ENCODE peak calls at places on chromosome 20, in eight cellular contexts. S is brain microvascular endothelial cell, T is PC-9, C is GM23338, G is esophagus muscularis mucosa, U is thoracic aorta, Y is heart left ventricle, J is body of pancreas. O is an unnamed sample.
A peak's percentile ranks its signal among the peaks of the same experiment; 100 is the strongest.

GRCh38 chr20:408843-409696 is 971 bp downstream of the RBCK1 start:
- DNase-seq in S (no peak), T (no peak), C (no peak), G (no peak), U (no peak), Y (peak; percentile 23), J (no peak), O (no peak)

GRCh38 chr20:23386304-23387117 is 24.5 kb downstream of the GZF1 start:
- DNase-seq in S (no peak), T (no peak), C (no peak), G (no peak), U (no peak), Y (no peak), J (no peak), O (no peak)

GRCh38 chr20:33162313-33162712 is 5.6 kb upstream of the BPIFA2 start:
- DNase-seq in S (no peak), T (peak; percentile 28), C (no peak), G (no peak), U (no peak), Y (no peak), J (no peak), O (no peak)

GRCh38 chr20:63235399-63235983 is at the start of gene BIRC7:
- DNase-seq in S (no peak), T (no peak), C (no peak), G (no peak), U (no peak), Y (no peak), J (no peak), O (no peak)

GRCh38 chr20:62350629-62351422 is 16.3 kb downstream of the LAMA5 start:
- DNase-seq in S (no peak), T (no peak), C (no peak), G (no peak), U (no peak), Y (peak; percentile 20), J (no peak), O (no peak)

GRCh38 chr20:43969501-43969900 is 54.8 kb downstream of the TOX2 start:
- DNase-seq in S (no peak), T (no peak), C (no peak), G (no peak), U (no peak), Y (no peak), J (no peak), O (no peak)

GRCh38 chr20:60262967-60263603 is 304.9 kb downstream of the CDH26 start:
- DNase-seq in S (no peak), T (no peak), C (peak; percentile 58), G (no peak), U (no peak), Y (no peak), J (peak; percentile 30), O (no peak)

GRCh38 chr20:33770005-33770404 is 38.2 kb downstream of the ZNF341 start:
- DNase-seq in S (no peak), T (no peak), C (no peak), G (no peak), U (no peak), Y (peak; percentile 52), J (no peak), O (no peak)

GRCh38 chr20:51995551-51995951 is 193.2 kb upstream of the SALL4 start:
- DNase-seq in S (no peak), T (no peak), C (no peak), G (no peak), U (no peak), Y (peak; percentile 31), J (no peak), O (no peak)

GRCh38 chr20:23311932-23312331 is 38.7 kb upstream of the NXT1 start:
- DNase-seq in S (peak; percentile 16), T (no peak), C (no peak), G (no peak), U (no peak), Y (no peak), J (no peak), O (no peak)

GRCh38 chr20:19729672-19730071 is 28.4 kb upstream of the RIN2 start:
- DNase-seq in S (no peak), T (no peak), C (no peak), G (no peak), U (no peak), Y (no peak), J (no peak), O (no peak)

GRCh38 chr20:61939691-61940360 is 125.9 kb downstream of the TAF4 start:
- DNase-seq in S (no peak), T (no peak), C (no peak), G (no peak), U (no peak), Y (peak; percentile 2), J (no peak), O (no peak)

GRCh38 chr20:63497138-63497945 is 1.5 kb downstream of the EEF1A2 start:
- DNase-seq in S (no peak), T (no peak), C (no peak), G (no peak), U (no peak), Y (peak; percentile 70), J (no peak), O (no peak)

GRCh38 chr20:10414982-10415650 is 18.9 kb downstream of the MKKS start:
- DNase-seq in S (peak; percentile 16), T (peak; percentile 92), C (peak; percentile 68), G (no peak), U (no peak), Y (no peak), J (no peak), O (no peak)

GRCh38 chr20:19758888-19759331 is 852 bp downstream of the RIN2 start:
- DNase-seq in S (no peak), T (peak; percentile 66), C (peak; percentile 79), G (peak; percentile 93), U (peak; percentile 12), Y (peak; percentile 93), J (peak; percentile 54), O (no peak)

GRCh38 chr20:24682496-24683090 is 213.2 kb downstream of the SYNDIG1 start:
- DNase-seq in S (no peak), T (no peak), C (no peak), G (no peak), U (no peak), Y (no peak), J (no peak), O (no peak)

GRCh38 chr20:59131541-59132285 is 31.9 kb upstream of the ZNF831 start:
- DNase-seq in S (no peak), T (no peak), C (no peak), G (no peak), U (no peak), Y (no peak), J (no peak), O (no peak)

GRCh38 chr20:5674176-5674660 is 76.0 kb upstream of the SHLD1 start:
- DNase-seq in S (no peak), T (peak; percentile 94), C (no peak), G (no peak), U (no peak), Y (no peak), J (no peak), O (no peak)

GRCh38 chr20:22182148-22182547 is 402.2 kb downstream of the FOXA2 start:
- DNase-seq in S (no peak), T (no peak), C (no peak), G (no peak), U (no peak), Y (no peak), J (no peak), O (no peak)

DNA sequence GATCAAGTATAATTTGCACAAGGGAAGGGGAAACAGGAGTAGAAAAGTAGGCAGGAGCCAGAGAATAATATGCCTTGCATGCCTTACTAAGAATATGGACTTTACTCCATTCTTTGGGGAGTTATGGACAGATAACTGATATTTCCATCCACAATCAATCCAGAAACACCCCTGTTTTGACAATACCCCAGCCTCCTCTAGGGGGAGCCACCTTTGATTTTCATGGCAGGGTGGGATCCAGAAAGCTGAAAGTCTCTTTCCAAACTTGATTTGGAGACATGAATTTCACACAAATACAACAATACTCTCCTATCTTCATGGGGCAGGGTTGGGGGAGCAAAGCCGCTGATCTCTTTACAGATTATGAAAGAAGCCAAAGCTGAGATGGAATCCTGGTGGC is 404.1 kb downstream of the FOXA2 start:
- DNase-seq in S (no peak), T (no peak), C (peak; percentile 58), G (no peak), U (no peak), Y (no peak), J (no peak), O (no peak)
- TF ChIP-seq CTCF in S (no peak), T (peak; percentile 59), C (peak; percentile 83), G (no peak), U (no peak), Y (no peak), J (no peak), O (no peak)

GRCh38 chr20:16703570-16703969 is 26.3 kb upstream of the SNRPB2 start:
- DNase-seq in S (no peak), T (no peak), C (no peak), G (no peak), U (no peak), Y (no peak), J (no peak), O (no peak)

GRCh38 chr20:16694176-16694575 is 35.6 kb upstream of the SNRPB2 start:
- DNase-seq in S (no peak), T (no peak), C (no peak), G (no peak), U (no peak), Y (no peak), J (no peak), O (no peak)

GRCh38 chr20:16695633-16696032 is 34.2 kb upstream of the SNRPB2 start:
- DNase-seq in S (no peak), T (no peak), C (no peak), G (no peak), U (no peak), Y (no peak), J (no peak), O (no peak)

GRCh38 chr20:16701296-16701695 is 28.5 kb upstream of the SNRPB2 start:
- DNase-seq in S (no peak), T (no peak), C (peak; percentile 51), G (no peak), U (no peak), Y (no peak), J (no peak), O (no peak)

GRCh38 chr20:16699287-16699686 is 30.5 kb upstream of the SNRPB2 start:
- DNase-seq in S (no peak), T (no peak), C (peak; percentile 12), G (no peak), U (no peak), Y (no peak), J (no peak), O (no peak)
- TF ChIP-seq CTCF in S (no peak), T (no peak), C (no peak), G (no peak), U (no peak), Y (no peak), J (no peak), O (no peak)

GRCh38 chr20:12966468-12967085 is 42.2 kb upstream of the SPTLC3 start:
- DNase-seq in S (peak; percentile 55), T (no peak), C (peak; percentile 17), G (no peak), U (no peak), Y (no peak), J (no peak), O (no peak)
- TF ChIP-seq CTCF in S (peak; percentile 46), T (peak; percentile 62), C (peak; percentile 47), G (no peak), U (peak; percentile 30), Y (peak; percentile 17), J (peak; percentile 30), O (no peak)

GRCh38 chr20:57813870-57814269 is 104.1 kb upstream of the PMEPA1 start:
- DNase-seq in S (no peak), T (peak; percentile 28), C (no peak), G (no peak), U (no peak), Y (no peak), J (no peak), O (no peak)
- TF ChIP-seq CTCF in S (no peak), T (no peak), C (no peak), G (no peak), U (no peak), Y (no peak), J (no peak), O (no peak)

GRCh38 chr20:41848180-41848579 is 230.0 kb upstream of the CHD6 start:
- DNase-seq in S (no peak), T (no peak), C (peak; percentile 44), G (no peak), U (no peak), Y (no peak), J (no peak), O (no peak)
- TF ChIP-seq CTCF in S (no peak), T (peak; percentile 41), C (peak; percentile 36), G (no peak), U (no peak), Y (no peak), J (no peak), O (no peak)